ENCODE peak calls at places on chromosomes 4 and X, in four cellular contexts. A, P, E and D are unnamed samples. For H3K27me3 and H3K9me3, the result is how much of the 10 kb centered on the place peaks cover.

GRCh38 chrX:110056419-110056818 is 53.5 kb downstream of the TMEM164 start:
- DNase-seq in A (no peak), P (no peak), E (no peak), D (no peak)

GRCh38 chr4:8084031-8084660 is 74.5 kb downstream of the ABLIM2 start:
- DNase-seq in A (no peak), P (no peak), E (no peak), D (no peak)

GRCh38 chr4:83618431-83618830 is 82.5 kb downstream of the GPAT3 start:
- DNase-seq in A (peak), P (peak), E (peak), D (peak)

GRCh38 chr4:8738471-8738931 is 133.1 kb downstream of the HMX1 start:
- DNase-seq in A (no peak), P (no peak), E (peak), D (no peak)

GRCh38 chrX:10032147-10032546 is 65.0 kb downstream of the CLDN34 start:
- DNase-seq in A (no peak), P (no peak), E (no peak), D (no peak)

GRCh38 chrX:20989361-20989760 is 384.9 kb upstream of the CNKSR2 start:
- DNase-seq in A (no peak), P (no peak), E (no peak), D (no peak)

GRCh38 chr4:138910201-138910913 is 105.2 kb upstream of the NOCT start:
- DNase-seq in A (peak), P (no peak), E (no peak), D (no peak)

GRCh38 chr4:74541611-74542177 is 96.8 kb downstream of the AREG start:
- DNase-seq in A (no peak), P (no peak), E (peak), D (no peak)

GRCh38 chrX:49191033-49191871 is 5.1 kb upstream of the PRICKLE3 start:
- DNase-seq in A (peak), P (peak), E (peak), D (peak)

GRCh38 chrX:17361620-17362019 is 13.4 kb upstream of the NHS start:
- DNase-seq in A (no peak), P (no peak), E (no peak), D (no peak)

GRCh38 chr4:105137460-105137859 is 9.2 kb upstream of the TET2 start:
- DNase-seq in A (no peak), P (no peak), E (no peak), D (no peak)

GRCh38 chrX:71181558-71181909 is 36.9 kb downstream of the NLGN3 start:
- DNase-seq in A (no peak), P (no peak), E (no peak), D (no peak)

GRCh38 chr4:89299153-89299789 is 8.3 kb downstream of the GPRIN3 start:
- DNase-seq in A (no peak), P (no peak), E (no peak), D (no peak)

GRCh38 chrX:15524417-15524816 is 23.8 kb downstream of the BMX start:
- DNase-seq in A (no peak), P (no peak), E (no peak), D (no peak)

GRCh38 chr4:99824070-99824599 is 7.5 kb downstream of the DAPP1 start:
- DNase-seq in A (no peak), P (no peak), E (no peak), D (no peak)

GRCh38 chr4:184937745-184938144 is 80.5 kb upstream of the HELT start:
- DNase-seq in A (no peak), P (no peak), E (peak), D (no peak)

GRCh38 chrX:108199691-108200090 is 108.1 kb downstream of the ATG4A start:
- DNase-seq in A (no peak), P (no peak), E (no peak), D (no peak)

GRCh38 chr4:144465546-144465945 is 180.4 kb upstream of the HHIP start:
- DNase-seq in A (no peak), P (no peak), E (no peak), D (no peak)

GRCh38 chrX:143994206-143994605 is 110.3 kb downstream of the UBE2NL start:
- DNase-seq in A (no peak), P (no peak), E (no peak), D (no peak)

GRCh38 chr4:24514808-24515207 is 69.5 kb downstream of the DHX15 start:
- DNase-seq in A (no peak), P (no peak), E (no peak), D (no peak)

GRCh38 chr4:65482410-65482809 is 187.9 kb downstream of the EPHA5 start:
- DNase-seq in A (no peak), P (no peak), E (no peak), D (no peak)

GRCh38 chr4:183392377-183392776 is 52.1 kb upstream of the CDKN2AIP start:
- DNase-seq in A (no peak), P (no peak), E (no peak), D (no peak)

DNA sequence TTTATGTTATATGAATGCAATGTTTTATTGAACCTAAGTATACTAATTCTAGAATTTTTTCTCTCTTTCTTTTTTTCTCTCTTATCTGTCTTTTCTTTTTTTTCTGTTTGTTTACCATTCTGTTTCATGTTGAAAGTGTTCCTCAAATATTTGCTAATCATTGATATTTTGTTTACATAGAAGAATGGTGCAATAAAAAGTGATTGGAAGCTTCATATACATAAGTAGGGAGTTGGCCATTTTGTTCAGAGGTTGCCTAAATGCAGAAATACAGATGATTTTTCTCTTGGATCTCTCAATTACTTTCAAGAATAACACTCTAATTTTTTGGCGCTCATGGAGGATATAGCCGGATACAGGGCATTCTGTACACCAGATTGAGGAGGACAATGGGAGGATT is 5.7 kb upstream of the SERTM2 start:
- DNase-seq in A (no peak), P (no peak), E (no peak), D (no peak)
- H3K27me3 ChIP-seq in A (under half), P (under half), E (under half), D (under half)

GRCh38 chr4:108037884-108038283 is 48.2 kb downstream of the HADH start:
- DNase-seq in A (no peak), P (no peak), E (no peak), D (no peak)
- H3K4me3 ChIP-seq in A (no peak), P (no peak), E (no peak), D (no peak)

GRCh38 chr4:19780871-19781270 is 470.8 kb upstream of the SLIT2 start:
- DNase-seq in A (no peak), P (no peak), E (no peak), D (no peak)
- H3K9me3 ChIP-seq in A (under half), P (under half), E (under half), D (under half)

GRCh38 chr4:54095110-54095800 is 4.7 kb upstream of the GSX2 start:
- DNase-seq in A (no peak), P (no peak), E (no peak), D (no peak)
- H3K27me3 ChIP-seq in A (under half), P (under half), E (under half), D (under half)

GRCh38 chrX:1595711-1596060 is 4.3 kb downstream of the AKAP17A start:
- DNase-seq in A (no peak), P (no peak), E (peak), D (no peak)
- H3K4me3 ChIP-seq in A (no peak), P (no peak), E (no peak), D (no peak)

GRCh38 chrX:344371-344901 is 25.8 kb upstream of the GTPBP6 start:
- DNase-seq in A (no peak), P (no peak), E (no peak), D (peak)
- H3K9me3 ChIP-seq in A (half or more), P (under half), E (under half), D (under half)

GRCh38 chrX:56505866-56506265 is 57.6 kb upstream of the UBQLN2 start:
- DNase-seq in A (no peak), P (no peak), E (no peak), D (peak)
- H3K27me3 ChIP-seq in A (under half), P (under half), E (under half), D (under half)

GRCh38 chr4:40311811-40312346 is 23.3 kb upstream of the CHRNA9 start:
- DNase-seq in A (no peak), P (no peak), E (no peak), D (no peak)

GRCh38 chr4:40314951-40315350 is 20.2 kb upstream of the CHRNA9 start:
- DNase-seq in A (no peak), P (no peak), E (no peak), D (no peak)

GRCh38 chr4:40316782-40317635 is 18.1 kb upstream of the CHRNA9 start:
- DNase-seq in A (peak), P (peak), E (peak), D (no peak)

GRCh38 chr4:40317921-40318658 is 17.0 kb upstream of the CHRNA9 start:
- DNase-seq in A (no peak), P (no peak), E (peak), D (no peak)

GRCh38 chr4:40316333-40316781 is 18.8 kb upstream of the CHRNA9 start:
- DNase-seq in A (peak), P (no peak), E (peak), D (no peak)
- H3K4me3 ChIP-seq in A (peak), P (no peak), E (no peak), D (no peak)

DNA sequence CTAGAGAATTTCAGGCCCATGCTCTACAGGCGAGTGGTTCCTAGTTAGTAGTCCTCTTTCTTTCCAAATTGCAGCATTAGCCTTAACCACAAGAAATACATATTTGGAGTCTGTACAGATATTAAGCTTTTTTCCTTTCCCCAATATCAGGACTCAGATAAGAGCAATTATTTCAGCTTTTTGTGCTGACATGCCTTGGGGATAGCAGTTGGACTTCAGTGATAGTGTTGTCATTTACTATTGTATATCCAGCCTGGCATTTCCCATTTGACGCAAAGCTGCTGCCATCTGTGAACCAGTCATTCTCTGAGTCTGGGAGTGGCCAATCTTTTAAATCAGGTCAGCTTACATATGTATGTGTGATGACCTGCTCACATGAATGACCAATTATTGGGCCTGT is 6.9 kb upstream of the CEP135 start:
- DNase-seq in A (no peak), P (no peak), E (no peak), D (no peak)
- H3K9me3 ChIP-seq in A (under half), P (under half), E (under half), D (under half)

DNA sequence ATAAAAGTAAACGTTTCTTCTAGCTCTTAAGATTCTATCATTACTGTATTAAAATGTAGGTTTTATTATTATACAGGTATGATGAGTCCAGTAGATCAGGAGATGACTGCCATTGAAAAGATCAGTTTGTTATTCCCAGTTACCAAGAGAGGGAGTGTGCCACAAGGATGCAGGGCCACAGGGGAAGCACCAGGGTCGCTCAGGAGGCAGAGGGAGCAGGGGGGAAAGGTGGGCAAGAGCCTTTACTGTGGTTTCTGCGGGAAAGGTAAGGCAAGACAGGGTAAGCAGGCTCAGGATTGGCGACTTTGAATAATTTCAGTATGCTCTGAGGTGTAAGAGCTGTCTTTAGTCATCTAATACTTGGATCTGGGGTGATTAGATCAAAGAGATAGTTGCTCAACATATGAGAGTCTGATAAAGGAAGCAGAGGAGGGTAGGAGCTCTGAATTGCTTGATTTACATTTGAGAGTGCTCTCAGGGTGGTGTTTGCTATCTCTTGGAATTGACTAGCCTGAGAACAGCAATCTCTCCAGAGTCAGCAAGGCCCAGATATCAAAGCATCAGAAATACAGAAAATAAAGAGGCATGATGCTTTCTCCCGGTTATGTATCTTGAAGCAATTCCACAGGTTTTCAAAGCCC is 86.0 kb downstream of the NDST3 start:
- DNase-seq in A (no peak), P (no peak), E (no peak), D (no peak)
- H3K27me3 ChIP-seq in A (under half), P (under half), E (under half), D (under half)